ENCODE peak calls at places on chromosome 18, in nine cellular contexts. O is H9, S is right lobe of liver, B is Peyer's patch, E is tibial artery, D is lower lobe of right lung, R is PC-9, V is tibial nerve, Y is uterus. M is an unnamed sample. For H3K4me1, the result is how much of the 10 kb centered on the place peaks cover.

GRCh38 chr18:26656401-26656943 is 108.1 kb upstream of the KCTD1 start:
- DNase-seq in O (no peak), S (no peak), B (no peak), E (no peak), D (peak), R (no peak), V (no peak), Y (peak), M (no peak)

GRCh38 chr18:12883003-12883683 is 894 bp downstream of the PTPN2 start:
- DNase-seq in O (no peak), S (no peak), B (no peak), E (no peak), D (no peak), R (no peak), V (no peak), Y (no peak), M (no peak)

GRCh38 chr18:35050638-35051287 is 9.6 kb downstream of the MAPRE2 start:
- DNase-seq in O (no peak), S (peak), B (no peak), E (no peak), D (no peak), R (no peak), V (no peak), Y (no peak), M (no peak)

GRCh38 chr18:8688857-8689256 is 16.5 kb upstream of the MTCL1 start:
- DNase-seq in O (no peak), S (no peak), B (no peak), E (no peak), D (no peak), R (no peak), V (no peak), Y (no peak), M (no peak)

GRCh38 chr18:42310956-42311355 is 355.9 kb downstream of the PIK3C3 start:
- DNase-seq in O (no peak), S (no peak), B (no peak), E (no peak), D (no peak), R (no peak), V (peak), Y (no peak), M (peak)

GRCh38 chr18:24827500-24827899 is 367.1 kb downstream of the HRH4 start:
- DNase-seq in O (no peak), S (no peak), B (no peak), E (no peak), D (no peak), R (no peak), V (no peak), Y (no peak), M (no peak)

GRCh38 chr18:44939037-44939665 is 258.5 kb downstream of the SETBP1 start:
- DNase-seq in O (no peak), S (no peak), B (peak), E (no peak), D (no peak), R (no peak), V (no peak), Y (no peak), M (no peak)

GRCh38 chr18:61606759-61607158 is 273.5 kb downstream of the CDH20 start:
- DNase-seq in O (peak), S (peak), B (peak), E (peak), D (peak), R (peak), V (peak), Y (peak), M (peak)

GRCh38 chr18:23301971-23302370 is 151.1 kb upstream of the RIOK3 start:
- DNase-seq in O (no peak), S (no peak), B (no peak), E (no peak), D (no peak), R (no peak), V (no peak), Y (no peak), M (no peak)

GRCh38 chr18:61503688-61504087 is 170.5 kb downstream of the CDH20 start:
- DNase-seq in O (no peak), S (no peak), B (no peak), E (no peak), D (no peak), R (no peak), V (no peak), Y (no peak), M (no peak)

GRCh38 chr18:28438381-28438780 is 261.5 kb upstream of the CDH2 start:
- DNase-seq in O (no peak), S (no peak), B (no peak), E (no peak), D (no peak), R (no peak), V (no peak), Y (no peak), M (no peak)

GRCh38 chr18:987325-988186 is 82.9 kb downstream of the ADCYAP1 start:
- DNase-seq in O (no peak), S (no peak), B (no peak), E (no peak), D (no peak), R (peak), V (no peak), Y (no peak), M (no peak)

GRCh38 chr18:52326001-52326400 is 14.0 kb upstream of the DCC start:
- DNase-seq in O (no peak), S (no peak), B (no peak), E (no peak), D (no peak), R (no peak), V (no peak), Y (no peak), M (no peak)

GRCh38 chr18:44601447-44601846 is 79.2 kb upstream of the SETBP1 start:
- DNase-seq in O (no peak), S (no peak), B (no peak), E (no peak), D (no peak), R (peak), V (no peak), Y (no peak), M (no peak)

GRCh38 chr18:3851159-3851558 is 401.2 kb downstream of the TGIF1 start:
- DNase-seq in O (no peak), S (no peak), B (no peak), E (no peak), D (no peak), R (no peak), V (no peak), Y (no peak), M (no peak)

GRCh38 chr18:10239138-10239537 is 215.3 kb upstream of the APCDD1 start:
- DNase-seq in O (no peak), S (no peak), B (no peak), E (no peak), D (peak), R (no peak), V (peak), Y (peak), M (peak)

GRCh38 chr18:13485182-13485581 is 241.2 kb downstream of the FAM210A start:
- DNase-seq in O (no peak), S (no peak), B (no peak), E (no peak), D (no peak), R (no peak), V (no peak), Y (no peak), M (no peak)

GRCh38 chr18:36309436-36310391 is 12.2 kb downstream of the FHOD3 start:
- DNase-seq in O (peak), S (no peak), B (no peak), E (no peak), D (no peak), R (peak), V (no peak), Y (no peak), M (no peak)

GRCh38 chr18:76463358-76463757 is 31.7 kb downstream of the ZNF516 start:
- DNase-seq in O (no peak), S (no peak), B (peak), E (no peak), D (no peak), R (no peak), V (no peak), Y (no peak), M (no peak)

GRCh38 chr18:76462326-76462694 is 32.7 kb downstream of the ZNF516 start:
- DNase-seq in O (no peak), S (no peak), B (peak), E (no peak), D (no peak), R (no peak), V (no peak), Y (no peak), M (no peak)

GRCh38 chr18:76461148-76461547 is 33.9 kb downstream of the ZNF516 start:
- DNase-seq in O (no peak), S (no peak), B (peak), E (no peak), D (no peak), R (no peak), V (no peak), Y (no peak), M (no peak)

GRCh38 chr18:76460482-76460881 is 34.6 kb downstream of the ZNF516 start:
- DNase-seq in O (no peak), S (no peak), B (no peak), E (no peak), D (no peak), R (no peak), V (no peak), Y (no peak), M (no peak)

DNA sequence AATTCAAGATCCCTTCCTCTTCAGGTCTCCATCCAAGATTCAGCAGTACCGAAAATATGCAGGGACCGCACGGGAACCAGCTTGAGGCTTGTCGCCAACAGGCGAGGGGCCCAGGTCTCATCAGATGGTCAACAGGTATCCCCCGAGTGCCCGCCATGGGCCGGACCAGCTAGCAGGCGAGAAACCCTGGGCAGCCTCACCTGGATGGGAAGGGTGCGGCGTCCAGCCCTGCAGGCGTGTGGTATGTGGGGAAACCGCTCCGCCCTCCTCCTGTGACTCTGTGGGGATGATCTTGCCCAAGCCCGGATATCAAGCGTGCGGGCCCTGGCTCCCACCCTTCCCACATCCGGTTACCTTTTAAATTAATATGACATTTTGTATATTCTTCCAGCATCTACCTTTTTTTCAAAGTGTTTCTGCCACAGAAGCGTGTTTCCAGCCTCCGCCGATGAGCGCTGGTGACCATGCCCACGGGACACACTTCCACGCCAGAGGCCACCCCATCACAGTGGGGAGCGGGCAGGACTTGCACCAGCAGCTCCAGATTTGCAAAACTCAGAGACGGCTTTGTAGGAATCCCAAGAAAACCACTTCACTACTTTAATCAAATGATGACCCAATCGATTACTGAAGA is 33.2 kb downstream of the ZNF516 start:
- DNase-seq in O (no peak), S (no peak), B (peak), E (no peak), D (no peak), R (no peak), V (no peak), Y (no peak), M (no peak)
- H3K4me1 ChIP-seq in O (under half), S (under half), B (under half), E (under half), D (under half), R (under half), V (under half), Y (under half), M (under half)

DNA sequence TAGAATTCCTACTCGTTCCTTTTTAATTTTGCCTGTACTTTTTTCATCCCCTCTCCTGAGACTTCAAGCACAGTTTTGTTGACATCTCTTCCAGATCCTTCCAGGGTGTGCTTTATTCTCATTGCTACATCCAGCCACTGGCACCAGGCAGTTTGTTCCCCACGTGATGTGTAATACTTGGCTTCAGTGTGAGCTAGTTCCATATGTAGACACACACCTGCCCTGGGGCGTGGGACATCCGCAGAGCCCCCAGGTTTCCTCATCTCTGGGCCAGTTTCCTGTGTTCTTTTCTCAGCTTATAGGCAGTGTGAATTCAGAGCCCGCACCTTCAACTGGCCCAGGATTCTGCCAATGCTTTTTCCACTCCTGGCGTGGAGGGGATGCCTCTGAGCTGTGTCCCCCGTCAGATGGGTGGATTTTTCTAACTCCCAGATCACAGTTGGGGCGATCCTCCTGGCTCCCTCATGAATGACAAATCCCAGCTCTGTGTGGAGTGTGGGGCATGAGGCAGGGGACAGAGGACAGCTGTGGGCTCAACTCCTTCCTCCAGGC is 46.6 kb downstream of the DIPK1C start:
- DNase-seq in O (no peak), S (no peak), B (peak), E (no peak), D (no peak), R (no peak), V (no peak), Y (no peak), M (no peak)
- TF ChIP-seq CTCF in O (no peak), S (no peak), B (no peak), E (no peak), D (no peak), R (no peak), V (no peak), Y (no peak), M (no peak)

GRCh38 chr18:63298393-63299015 is 21.1 kb downstream of the BCL2 start:
- DNase-seq in O (no peak), S (no peak), B (peak), E (no peak), D (no peak), R (no peak), V (no peak), Y (no peak), M (no peak)
- H3K4me1 ChIP-seq in O (under half), S (under half), B (under half), E (under half), D (under half), R (under half), V (under half), Y (under half), M (under half)

GRCh38 chr18:57432765-57433400 is 2.3 kb upstream of the ONECUT2 start:
- DNase-seq in O (no peak), S (no peak), B (no peak), E (no peak), D (no peak), R (no peak), V (no peak), Y (no peak), M (no peak)
- TF ChIP-seq CTCF in O (no peak), S (no peak), B (no peak), E (no peak), D (no peak), R (no peak), V (no peak), Y (no peak), M (no peak)

GRCh38 chr18:63292844-63293683 is 26.5 kb downstream of the BCL2 start:
- DNase-seq in O (no peak), S (no peak), B (peak), E (no peak), D (no peak), R (no peak), V (no peak), Y (no peak), M (peak)

GRCh38 chr18:63299837-63300787 is 19.5 kb downstream of the BCL2 start:
- DNase-seq in O (no peak), S (no peak), B (no peak), E (no peak), D (no peak), R (no peak), V (no peak), Y (no peak), M (no peak)

GRCh38 chr18:63301458-63301857 is 18.1 kb downstream of the BCL2 start:
- DNase-seq in O (no peak), S (no peak), B (no peak), E (no peak), D (no peak), R (no peak), V (no peak), Y (no peak), M (no peak)

GRCh38 chr18:63293930-63294329 is 25.6 kb downstream of the BCL2 start:
- DNase-seq in O (no peak), S (no peak), B (no peak), E (no peak), D (no peak), R (no peak), V (no peak), Y (no peak), M (no peak)

DNA sequence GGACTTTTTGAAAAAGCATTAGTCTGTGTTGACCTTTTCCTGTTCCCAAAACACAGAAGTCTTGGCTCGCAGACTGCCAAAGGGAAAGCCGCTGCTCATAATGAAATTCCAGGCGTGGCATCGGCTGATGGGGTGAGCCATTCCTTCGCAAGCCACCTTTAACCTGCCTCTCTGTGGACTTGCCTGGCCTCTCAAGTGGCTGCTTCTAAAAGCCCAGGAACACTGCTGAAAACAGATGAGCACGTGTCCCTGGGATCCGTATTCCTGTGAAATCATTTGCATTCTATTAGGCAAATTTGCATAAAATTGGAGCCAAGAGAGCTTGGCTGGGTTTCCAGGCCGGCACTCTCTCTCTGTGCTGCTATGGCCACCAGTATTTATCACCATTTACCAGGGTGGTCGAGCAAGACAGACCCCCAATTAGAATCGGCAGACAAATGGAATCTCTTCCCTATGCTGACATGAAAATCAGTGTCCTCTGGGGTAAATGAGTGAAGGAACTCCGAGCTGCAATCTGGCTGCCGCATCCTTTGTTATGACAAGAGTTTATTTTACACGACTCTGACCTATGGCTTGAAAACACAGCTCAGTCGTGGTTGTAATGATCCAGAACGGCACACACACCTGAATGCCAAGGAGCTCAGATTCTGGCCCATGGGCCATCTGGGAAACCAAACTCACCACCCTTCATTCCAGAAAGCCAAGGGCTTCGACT is 21.7 kb downstream of the BCL2 start:
- DNase-seq in O (no peak), S (no peak), B (no peak), E (no peak), D (no peak), R (no peak), V (no peak), Y (no peak), M (no peak)
- H3K4me1 ChIP-seq in O (under half), S (under half), B (under half), E (under half), D (under half), R (under half), V (under half), Y (under half), M (under half)

GRCh38 chr18:7565677-7566076 is 1.4 kb upstream of the PTPRM start:
- DNase-seq in O (no peak), S (no peak), B (no peak), E (no peak), D (no peak), R (no peak), V (no peak), Y (no peak), M (no peak)

GRCh38 chr18:7566244-7566586 is 901 bp upstream of the PTPRM start:
- DNase-seq in O (no peak), S (no peak), B (no peak), E (no peak), D (no peak), R (no peak), V (no peak), Y (no peak), M (no peak)

GRCh38 chr18:7567487-7568425 is 640 bp downstream of the PTPRM start:
- DNase-seq in O (peak), S (peak), B (peak), E (peak), D (peak), R (no peak), V (peak), Y (peak), M (peak)

GRCh38 chr18:7566587-7567486 is at the start of gene PTPRM:
- DNase-seq in O (peak), S (peak), B (peak), E (peak), D (peak), R (no peak), V (peak), Y (peak), M (peak)

DNA sequence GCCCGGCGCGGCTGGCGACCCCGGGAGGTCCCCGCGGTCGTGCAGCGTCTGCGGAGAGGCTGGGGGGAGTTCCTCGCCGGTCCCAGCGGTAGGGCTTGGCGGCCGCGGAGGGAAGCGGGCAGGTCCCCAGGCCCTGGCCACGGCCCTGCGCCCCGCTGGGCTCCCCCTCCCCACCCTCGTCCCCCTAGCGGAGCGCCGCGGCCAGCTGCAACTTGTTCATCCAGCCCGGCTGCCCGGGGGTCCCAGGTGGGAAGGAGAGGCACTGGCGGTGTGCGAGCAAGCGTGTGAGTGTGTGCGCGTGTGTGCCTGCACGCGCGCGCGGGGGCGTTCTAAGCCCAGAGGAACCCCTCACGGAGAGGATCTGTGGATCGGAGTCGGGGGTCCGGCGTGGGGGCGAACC is 1.3 kb downstream of the PTPRM start:
- DNase-seq in O (peak), S (peak), B (no peak), E (peak), D (peak), R (no peak), V (no peak), Y (peak), M (peak)
- TF ChIP-seq CTCF in O (peak), S (peak), B (no peak), E (no peak), D (peak), R (no peak), V (no peak), Y (peak), M (no peak)

GRCh38 chr18:79107886-79108285 is 38.7 kb downstream of the ATP9B start:
- DNase-seq in O (no peak), S (no peak), B (no peak), E (no peak), D (no peak), R (no peak), V (no peak), Y (no peak), M (no peak)
- H3K4me1 ChIP-seq in O (under half), S (under half), B (under half), E (under half), D (under half), R (under half), V (under half), Y (under half), M (under half)

DNA sequence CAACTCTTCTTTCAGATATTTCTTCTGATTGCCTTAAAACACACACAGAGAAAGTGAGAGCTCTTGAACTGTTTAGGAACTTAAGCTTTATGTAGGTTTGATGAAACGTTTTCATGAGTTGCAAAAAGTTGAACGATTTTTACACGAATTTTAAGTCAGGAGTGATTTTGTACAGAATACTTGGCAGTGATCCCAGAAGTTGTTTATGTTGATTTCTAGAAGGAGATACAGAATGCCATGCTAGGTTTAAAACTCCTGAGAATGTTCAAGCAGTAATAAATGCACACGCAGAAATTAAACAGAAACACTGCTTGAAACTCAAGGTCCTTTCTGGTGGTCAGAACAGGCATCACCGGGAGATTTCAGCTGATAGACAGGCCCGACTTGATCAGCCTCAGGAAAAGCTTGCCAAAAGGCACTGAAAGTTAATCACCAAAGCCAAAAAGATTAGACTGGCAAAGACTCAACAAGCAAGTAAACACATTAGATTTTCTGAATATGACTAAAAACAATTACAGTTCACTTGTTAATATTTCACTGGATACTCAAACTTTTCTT is 123.1 kb downstream of the SOCS6 start:
- DNase-seq in O (no peak), S (no peak), B (no peak), E (no peak), D (no peak), R (peak), V (no peak), Y (no peak), M (no peak)
- TF ChIP-seq CTCF in O (no peak), S (no peak), B (no peak), E (no peak), D (no peak), R (peak), V (no peak), Y (no peak), M (no peak)